ENCODE peak calls at places on chromosomes 1 and 21, in nine cellular contexts. One of them, this sample, is unnamed.

GRCh38 chr1:4650486-4650885 is 3.9 kb upstream of the AJAP1 start:
- DNase-seq in T-cell: no peak
- DNase-seq in PC-3: peak
- DNase-seq in fibroblast of the aortic adventitia: no peak
- DNase-seq in effector memory CD8-positive, alpha-beta T cell: no peak
- DNase-seq in mucosa of gallbladder: no peak
- DNase-seq in cerebellar nuclear complex: no peak
- DNase-seq in T-helper 2 cell: no peak
- DNase-seq in HuH-7: no peak
- DNase-seq in this sample: no peak

GRCh38 chr1:155522069-155522468 is 40.5 kb downstream of the ASH1L start:
- DNase-seq in T-helper 2 cell: no peak
- DNase-seq in mucosa of gallbladder: no peak
- DNase-seq in cerebellar nuclear complex: no peak
- DNase-seq in effector memory CD8-positive, alpha-beta T cell: no peak
- DNase-seq in T-cell: no peak
- DNase-seq in PC-3: no peak
- DNase-seq in HuH-7: no peak
- DNase-seq in fibroblast of the aortic adventitia: no peak
- DNase-seq in this sample: no peak

GRCh38 chr1:157852476-157852875 is 10.9 kb upstream of the CD5L start:
- DNase-seq in effector memory CD8-positive, alpha-beta T cell: no peak
- DNase-seq in mucosa of gallbladder: no peak
- DNase-seq in T-helper 2 cell: no peak
- DNase-seq in PC-3: peak
- DNase-seq in HuH-7: no peak
- DNase-seq in fibroblast of the aortic adventitia: no peak
- DNase-seq in cerebellar nuclear complex: no peak
- DNase-seq in T-cell: no peak
- DNase-seq in this sample: peak

GRCh38 chr1:178613271-178613945 is 100.5 kb downstream of the TEX35 start:
- DNase-seq in mucosa of gallbladder: no peak
- DNase-seq in cerebellar nuclear complex: no peak
- DNase-seq in fibroblast of the aortic adventitia: no peak
- DNase-seq in T-cell: no peak
- DNase-seq in effector memory CD8-positive, alpha-beta T cell: no peak
- DNase-seq in T-helper 2 cell: no peak
- DNase-seq in PC-3: no peak
- DNase-seq in HuH-7: no peak
- DNase-seq in this sample: peak

GRCh38 chr1:112358061-112358770 is 37.8 kb upstream of the CTTNBP2NL start:
- DNase-seq in mucosa of gallbladder: no peak
- DNase-seq in cerebellar nuclear complex: no peak
- DNase-seq in T-helper 2 cell: no peak
- DNase-seq in PC-3: no peak
- DNase-seq in HuH-7: no peak
- DNase-seq in effector memory CD8-positive, alpha-beta T cell: no peak
- DNase-seq in fibroblast of the aortic adventitia: peak
- DNase-seq in T-cell: no peak
- DNase-seq in this sample: no peak

GRCh38 chr1:160096491-160097116 is 1.8 kb downstream of the IGSF8 start:
- DNase-seq in T-helper 2 cell: no peak
- DNase-seq in mucosa of gallbladder: no peak
- DNase-seq in HuH-7: no peak
- DNase-seq in cerebellar nuclear complex: no peak
- DNase-seq in PC-3: peak
- DNase-seq in effector memory CD8-positive, alpha-beta T cell: no peak
- DNase-seq in fibroblast of the aortic adventitia: peak
- DNase-seq in T-cell: no peak
- DNase-seq in this sample: peak

GRCh38 chr1:151846062-151846568 is 6.5 kb upstream of the C2CD4D start:
- DNase-seq in fibroblast of the aortic adventitia: peak
- DNase-seq in T-cell: no peak
- DNase-seq in T-helper 2 cell: no peak
- DNase-seq in mucosa of gallbladder: no peak
- DNase-seq in effector memory CD8-positive, alpha-beta T cell: no peak
- DNase-seq in cerebellar nuclear complex: no peak
- DNase-seq in HuH-7: no peak
- DNase-seq in PC-3: peak
- DNase-seq in this sample: peak

GRCh38 chr1:91700332-91700731 is 185.6 kb downstream of the TGFBR3 start:
- DNase-seq in T-cell: no peak
- DNase-seq in fibroblast of the aortic adventitia: peak
- DNase-seq in cerebellar nuclear complex: no peak
- DNase-seq in PC-3: no peak
- DNase-seq in HuH-7: no peak
- DNase-seq in T-helper 2 cell: no peak
- DNase-seq in effector memory CD8-positive, alpha-beta T cell: no peak
- DNase-seq in mucosa of gallbladder: no peak
- DNase-seq in this sample: peak

GRCh38 chr1:70966018-70966638 is 81.5 kb downstream of the PTGER3 start:
- DNase-seq in fibroblast of the aortic adventitia: peak
- DNase-seq in mucosa of gallbladder: no peak
- DNase-seq in HuH-7: no peak
- DNase-seq in T-helper 2 cell: no peak
- DNase-seq in PC-3: peak
- DNase-seq in effector memory CD8-positive, alpha-beta T cell: no peak
- DNase-seq in T-cell: no peak
- DNase-seq in cerebellar nuclear complex: no peak
- DNase-seq in this sample: peak

GRCh38 chr21:44436958-44437357 is 18.4 kb upstream of the LRRC3 start:
- DNase-seq in fibroblast of the aortic adventitia: no peak
- DNase-seq in effector memory CD8-positive, alpha-beta T cell: no peak
- DNase-seq in PC-3: no peak
- DNase-seq in T-cell: no peak
- DNase-seq in T-helper 2 cell: no peak
- DNase-seq in HuH-7: no peak
- DNase-seq in cerebellar nuclear complex: no peak
- DNase-seq in mucosa of gallbladder: no peak
- DNase-seq in this sample: no peak

GRCh38 chr1:88985033-88985432 is 7.4 kb downstream of the KYAT3 start:
- DNase-seq in HuH-7: no peak
- DNase-seq in T-helper 2 cell: no peak
- DNase-seq in effector memory CD8-positive, alpha-beta T cell: no peak
- DNase-seq in mucosa of gallbladder: no peak
- DNase-seq in fibroblast of the aortic adventitia: peak
- DNase-seq in cerebellar nuclear complex: no peak
- DNase-seq in PC-3: peak
- DNase-seq in T-cell: no peak
- DNase-seq in this sample: peak

GRCh38 chr1:109268431-109269211 is 14.3 kb downstream of the PSRC1 start:
- DNase-seq in cerebellar nuclear complex: no peak
- DNase-seq in fibroblast of the aortic adventitia: no peak
- DNase-seq in T-cell: no peak
- DNase-seq in effector memory CD8-positive, alpha-beta T cell: no peak
- DNase-seq in PC-3: no peak
- DNase-seq in HuH-7: no peak
- DNase-seq in T-helper 2 cell: no peak
- DNase-seq in mucosa of gallbladder: no peak
- DNase-seq in this sample: no peak

GRCh38 chr1:29392036-29392435 is 155.7 kb downstream of the PTPRU start:
- DNase-seq in cerebellar nuclear complex: no peak
- DNase-seq in effector memory CD8-positive, alpha-beta T cell: no peak
- DNase-seq in T-cell: no peak
- DNase-seq in fibroblast of the aortic adventitia: no peak
- DNase-seq in HuH-7: no peak
- DNase-seq in T-helper 2 cell: no peak
- DNase-seq in PC-3: no peak
- DNase-seq in mucosa of gallbladder: no peak
- DNase-seq in this sample: no peak

GRCh38 chr1:236938745-236939144 is 65.5 kb downstream of the MT1HL1 start:
- DNase-seq in T-helper 2 cell: no peak
- DNase-seq in PC-3: no peak
- DNase-seq in T-cell: no peak
- DNase-seq in fibroblast of the aortic adventitia: no peak
- DNase-seq in effector memory CD8-positive, alpha-beta T cell: no peak
- DNase-seq in mucosa of gallbladder: no peak
- DNase-seq in HuH-7: no peak
- DNase-seq in cerebellar nuclear complex: no peak
- DNase-seq in this sample: no peak

GRCh38 chr1:204507317-204508105 is 8.7 kb upstream of the MDM4 start:
- DNase-seq in cerebellar nuclear complex: no peak
- DNase-seq in effector memory CD8-positive, alpha-beta T cell: peak
- DNase-seq in fibroblast of the aortic adventitia: peak
- DNase-seq in mucosa of gallbladder: no peak
- DNase-seq in T-cell: no peak
- DNase-seq in T-helper 2 cell: no peak
- DNase-seq in PC-3: peak
- DNase-seq in HuH-7: no peak
- DNase-seq in this sample: peak

GRCh38 chr21:28253971-28254370 is 738.7 kb downstream of the LTN1 start:
- DNase-seq in mucosa of gallbladder: no peak
- DNase-seq in cerebellar nuclear complex: no peak
- DNase-seq in effector memory CD8-positive, alpha-beta T cell: no peak
- DNase-seq in HuH-7: no peak
- DNase-seq in T-cell: no peak
- DNase-seq in T-helper 2 cell: no peak
- DNase-seq in fibroblast of the aortic adventitia: no peak
- DNase-seq in PC-3: no peak
- DNase-seq in this sample: no peak

This sample was measured in LHCN-M2.